ENCODE peak calls at places on chromosomes 12 and 14, in five cellular contexts. W, U, D, A and L are unnamed samples.

GRCh38 chr14:64510825-64511679 is 6.5 kb downstream of the ZBTB1 start:
- DNase-seq in W (peak), U (no peak), D (peak), A (peak), L (peak)

GRCh38 chr12:107801150-107801549 is 26.6 kb downstream of the ASCL4 start:
- DNase-seq in W (peak), U (no peak), D (no peak), A (no peak), L (no peak)

GRCh38 chr12:102955926-102956737 is 1.3 kb upstream of the ASCL1 start:
- DNase-seq in W (no peak), U (no peak), D (peak), A (no peak), L (no peak)

GRCh38 chr12:116015525-116015924 is 262.0 kb downstream of the MED13L start:
- DNase-seq in W (peak), U (peak), D (peak), A (no peak), L (peak)

GRCh38 chr12:58386136-58386535 is 444.8 kb downstream of the ATP23 start:
- DNase-seq in W (no peak), U (no peak), D (no peak), A (no peak), L (no peak)

GRCh38 chr12:76259660-76260389 is 88.4 kb downstream of the BBS10 start:
- DNase-seq in W (peak), U (peak), D (no peak), A (no peak), L (no peak)

GRCh38 chr12:70784042-70784668 is 136.4 kb downstream of the PTPRR start:
- DNase-seq in W (no peak), U (no peak), D (no peak), A (no peak), L (no peak)

GRCh38 chr12:83150465-83151189 is 463.9 kb downstream of the TMTC2 start:
- DNase-seq in W (no peak), U (no peak), D (no peak), A (no peak), L (no peak)

GRCh38 chr12:82596484-82596883 is 90.2 kb upstream of the TMTC2 start:
- DNase-seq in W (no peak), U (no peak), D (peak), A (no peak), L (no peak)

GRCh38 chr12:93447555-93448265 is 6.0 kb upstream of the UBE2N start:
- DNase-seq in W (no peak), U (no peak), D (no peak), A (no peak), L (no peak)

GRCh38 chr12:98736352-98737326 is 91.5 kb downstream of the APAF1 start:
- DNase-seq in W (no peak), U (no peak), D (peak), A (peak), L (no peak)

GRCh38 chr12:114673169-114673833 is 10.7 kb downstream of the TBX3 start:
- DNase-seq in W (peak), U (no peak), D (no peak), A (no peak), L (no peak)

GRCh38 chr14:41597647-41598046 is 9.0 kb upstream of the LRFN5 start:
- DNase-seq in W (no peak), U (no peak), D (no peak), A (no peak), L (no peak)

GRCh38 chr14:24921903-24922302 is 128.0 kb downstream of the STXBP6 start:
- DNase-seq in W (no peak), U (no peak), D (no peak), A (no peak), L (no peak)

GRCh38 chr12:130517588-130517987 is 179.9 kb downstream of the PIWIL1 start:
- DNase-seq in W (no peak), U (no peak), D (no peak), A (no peak), L (no peak)

GRCh38 chr14:44988694-44989093 is 26.7 kb downstream of the TOGARAM1 start:
- DNase-seq in W (no peak), U (no peak), D (no peak), A (peak), L (no peak)

GRCh38 chr14:89504602-89505320 is 87.7 kb upstream of the FOXN3 start:
- DNase-seq in W (peak), U (no peak), D (no peak), A (no peak), L (no peak)